ENCODE peak calls at places on chromosome 21, in six cellular contexts. One of them, this sample, is unnamed.

GRCh38 chr21:44485796-44486195 is 30.5 kb downstream of the LRRC3 start:
- DNase-seq in Kasumi-1: no peak
- DNase-seq in stimulated activated CD4-positive, alpha-beta T cell treated with anti-CD3 and anti-CD28 coated beads, Interleukin-2, amount 100 ng/mL, for 24 hours: no peak
- DNase-seq in endothelial cell of umbilical vein: peak
- DNase-seq in T1000: no peak
- DNase-seq in stimulated activated CD8-positive, alpha-beta memory T cell treated with anti-CD3 and anti-CD28 coated beads, Interleukin-7, amount 100 ng/mL, for 1 hour: no peak
- DNase-seq in this sample: no peak

GRCh38 chr21:38178653-38179503 is 77.9 kb upstream of the KCNJ15 start:
- DNase-seq in T1000: no peak
- DNase-seq in stimulated activated CD4-positive, alpha-beta T cell treated with anti-CD3 and anti-CD28 coated beads, Interleukin-2, amount 100 ng/mL, for 24 hours: no peak
- DNase-seq in Kasumi-1: no peak
- DNase-seq in endothelial cell of umbilical vein: no peak
- DNase-seq in stimulated activated CD8-positive, alpha-beta memory T cell treated with anti-CD3 and anti-CD28 coated beads, Interleukin-7, amount 100 ng/mL, for 1 hour: no peak
- DNase-seq in this sample: no peak

GRCh38 chr21:32819702-32820101 is 48.1 kb upstream of the PAXBP1 start:
- DNase-seq in T1000: no peak
- DNase-seq in stimulated activated CD8-positive, alpha-beta memory T cell treated with anti-CD3 and anti-CD28 coated beads, Interleukin-7, amount 100 ng/mL, for 1 hour: no peak
- DNase-seq in stimulated activated CD4-positive, alpha-beta T cell treated with anti-CD3 and anti-CD28 coated beads, Interleukin-2, amount 100 ng/mL, for 24 hours: no peak
- DNase-seq in endothelial cell of umbilical vein: no peak
- DNase-seq in Kasumi-1: no peak
- DNase-seq in this sample: no peak

GRCh38 chr21:14768042-14768441 is 221.9 kb upstream of the SAMSN1 start:
- DNase-seq in endothelial cell of umbilical vein: no peak
- DNase-seq in Kasumi-1: no peak
- DNase-seq in stimulated activated CD8-positive, alpha-beta memory T cell treated with anti-CD3 and anti-CD28 coated beads, Interleukin-7, amount 100 ng/mL, for 1 hour: no peak
- DNase-seq in stimulated activated CD4-positive, alpha-beta T cell treated with anti-CD3 and anti-CD28 coated beads, Interleukin-2, amount 100 ng/mL, for 24 hours: no peak
- DNase-seq in T1000: no peak
- DNase-seq in this sample: no peak

GRCh38 chr21:41489329-41489728 is 18.6 kb downstream of the TMPRSS2 start:
- DNase-seq in T1000: no peak
- DNase-seq in endothelial cell of umbilical vein: no peak
- DNase-seq in stimulated activated CD8-positive, alpha-beta memory T cell treated with anti-CD3 and anti-CD28 coated beads, Interleukin-7, amount 100 ng/mL, for 1 hour: no peak
- DNase-seq in Kasumi-1: no peak
- DNase-seq in stimulated activated CD4-positive, alpha-beta T cell treated with anti-CD3 and anti-CD28 coated beads, Interleukin-2, amount 100 ng/mL, for 24 hours: no peak
- DNase-seq in this sample: no peak

GRCh38 chr21:31988492-31989285 is 115.9 kb downstream of the HUNK start:
- DNase-seq in T1000: no peak
- DNase-seq in Kasumi-1: no peak
- DNase-seq in stimulated activated CD4-positive, alpha-beta T cell treated with anti-CD3 and anti-CD28 coated beads, Interleukin-2, amount 100 ng/mL, for 24 hours: no peak
- DNase-seq in stimulated activated CD8-positive, alpha-beta memory T cell treated with anti-CD3 and anti-CD28 coated beads, Interleukin-7, amount 100 ng/mL, for 1 hour: no peak
- DNase-seq in endothelial cell of umbilical vein: no peak
- DNase-seq in this sample: no peak

GRCh38 chr21:43772368-43772870 is 3.7 kb downstream of the CSTB start:
- DNase-seq in stimulated activated CD8-positive, alpha-beta memory T cell treated with anti-CD3 and anti-CD28 coated beads, Interleukin-7, amount 100 ng/mL, for 1 hour: no peak
- DNase-seq in endothelial cell of umbilical vein: no peak
- DNase-seq in T1000: no peak
- DNase-seq in Kasumi-1: no peak
- DNase-seq in stimulated activated CD4-positive, alpha-beta T cell treated with anti-CD3 and anti-CD28 coated beads, Interleukin-2, amount 100 ng/mL, for 24 hours: no peak
- DNase-seq in this sample: no peak

GRCh38 chr21:16842716-16843115 is 670.1 kb upstream of the CXADR start:
- DNase-seq in stimulated activated CD4-positive, alpha-beta T cell treated with anti-CD3 and anti-CD28 coated beads, Interleukin-2, amount 100 ng/mL, for 24 hours: no peak
- DNase-seq in Kasumi-1: no peak
- DNase-seq in stimulated activated CD8-positive, alpha-beta memory T cell treated with anti-CD3 and anti-CD28 coated beads, Interleukin-7, amount 100 ng/mL, for 1 hour: no peak
- DNase-seq in endothelial cell of umbilical vein: no peak
- DNase-seq in T1000: no peak
- DNase-seq in this sample: no peak

GRCh38 chr21:38997756-38998155 is 185.5 kb downstream of the PSMG1 start:
- DNase-seq in T1000: no peak
- DNase-seq in Kasumi-1: no peak
- DNase-seq in endothelial cell of umbilical vein: no peak
- DNase-seq in stimulated activated CD4-positive, alpha-beta T cell treated with anti-CD3 and anti-CD28 coated beads, Interleukin-2, amount 100 ng/mL, for 24 hours: no peak
- DNase-seq in stimulated activated CD8-positive, alpha-beta memory T cell treated with anti-CD3 and anti-CD28 coated beads, Interleukin-7, amount 100 ng/mL, for 1 hour: no peak
- DNase-seq in this sample: no peak

GRCh38 chr21:43280949-43281633 is 112.3 kb downstream of the CRYAA start:
- DNase-seq in endothelial cell of umbilical vein: no peak
- DNase-seq in stimulated activated CD8-positive, alpha-beta memory T cell treated with anti-CD3 and anti-CD28 coated beads, Interleukin-7, amount 100 ng/mL, for 1 hour: no peak
- DNase-seq in stimulated activated CD4-positive, alpha-beta T cell treated with anti-CD3 and anti-CD28 coated beads, Interleukin-2, amount 100 ng/mL, for 24 hours: no peak
- DNase-seq in Kasumi-1: no peak
- DNase-seq in T1000: no peak
- DNase-seq in this sample: no peak

GRCh38 chr21:28688381-28688780 is 304.3 kb downstream of the LTN1 start:
- DNase-seq in Kasumi-1: no peak
- DNase-seq in endothelial cell of umbilical vein: no peak
- DNase-seq in T1000: no peak
- DNase-seq in stimulated activated CD4-positive, alpha-beta T cell treated with anti-CD3 and anti-CD28 coated beads, Interleukin-2, amount 100 ng/mL, for 24 hours: no peak
- DNase-seq in stimulated activated CD8-positive, alpha-beta memory T cell treated with anti-CD3 and anti-CD28 coated beads, Interleukin-7, amount 100 ng/mL, for 1 hour: no peak
- DNase-seq in this sample: no peak

GRCh38 chr21:35198004-35198403 is 148.9 kb upstream of the RUNX1 start:
- DNase-seq in T1000: peak
- DNase-seq in endothelial cell of umbilical vein: peak
- DNase-seq in Kasumi-1: no peak
- DNase-seq in stimulated activated CD8-positive, alpha-beta memory T cell treated with anti-CD3 and anti-CD28 coated beads, Interleukin-7, amount 100 ng/mL, for 1 hour: no peak
- DNase-seq in stimulated activated CD4-positive, alpha-beta T cell treated with anti-CD3 and anti-CD28 coated beads, Interleukin-2, amount 100 ng/mL, for 24 hours: no peak
- DNase-seq in this sample: no peak

GRCh38 chr21:23968008-23968407 is 1639.3 kb downstream of the MRPL39 start:
- DNase-seq in stimulated activated CD8-positive, alpha-beta memory T cell treated with anti-CD3 and anti-CD28 coated beads, Interleukin-7, amount 100 ng/mL, for 1 hour: no peak
- DNase-seq in endothelial cell of umbilical vein: no peak
- DNase-seq in Kasumi-1: no peak
- DNase-seq in T1000: no peak
- DNase-seq in stimulated activated CD4-positive, alpha-beta T cell treated with anti-CD3 and anti-CD28 coated beads, Interleukin-2, amount 100 ng/mL, for 24 hours: no peak
- DNase-seq in this sample: no peak

GRCh38 chr21:25283720-25284119 is 323.6 kb downstream of the MRPL39 start:
- DNase-seq in Kasumi-1: peak
- DNase-seq in endothelial cell of umbilical vein: peak
- DNase-seq in T1000: no peak
- DNase-seq in stimulated activated CD8-positive, alpha-beta memory T cell treated with anti-CD3 and anti-CD28 coated beads, Interleukin-7, amount 100 ng/mL, for 1 hour: no peak
- DNase-seq in stimulated activated CD4-positive, alpha-beta T cell treated with anti-CD3 and anti-CD28 coated beads, Interleukin-2, amount 100 ng/mL, for 24 hours: no peak
- DNase-seq in this sample: no peak

GRCh38 chr21:42097860-42098259 is 26.7 kb downstream of the UMODL1 start:
- DNase-seq in stimulated activated CD4-positive, alpha-beta T cell treated with anti-CD3 and anti-CD28 coated beads, Interleukin-2, amount 100 ng/mL, for 24 hours: no peak
- DNase-seq in Kasumi-1: peak
- DNase-seq in stimulated activated CD8-positive, alpha-beta memory T cell treated with anti-CD3 and anti-CD28 coated beads, Interleukin-7, amount 100 ng/mL, for 1 hour: no peak
- DNase-seq in endothelial cell of umbilical vein: peak
- DNase-seq in T1000: peak
- DNase-seq in this sample: no peak

GRCh38 chr21:35401476-35401875 is 352.4 kb upstream of the RUNX1 start:
- DNase-seq in stimulated activated CD4-positive, alpha-beta T cell treated with anti-CD3 and anti-CD28 coated beads, Interleukin-2, amount 100 ng/mL, for 24 hours: no peak
- DNase-seq in stimulated activated CD8-positive, alpha-beta memory T cell treated with anti-CD3 and anti-CD28 coated beads, Interleukin-7, amount 100 ng/mL, for 1 hour: no peak
- DNase-seq in Kasumi-1: no peak
- DNase-seq in endothelial cell of umbilical vein: no peak
- DNase-seq in T1000: no peak
- DNase-seq in this sample: no peak

GRCh38 chr21:44551290-44552015 is at the start of gene KRTAP10-2:
- DNase-seq in stimulated activated CD8-positive, alpha-beta memory T cell treated with anti-CD3 and anti-CD28 coated beads, Interleukin-7, amount 100 ng/mL, for 1 hour: no peak
- DNase-seq in T1000: no peak
- DNase-seq in Kasumi-1: no peak
- DNase-seq in endothelial cell of umbilical vein: no peak
- DNase-seq in stimulated activated CD4-positive, alpha-beta T cell treated with anti-CD3 and anti-CD28 coated beads, Interleukin-2, amount 100 ng/mL, for 24 hours: no peak
- DNase-seq in this sample: no peak

GRCh38 chr21:45372732-45373355 is 32.1 kb upstream of the COL18A1 start:
- DNase-seq in endothelial cell of umbilical vein: no peak
- DNase-seq in stimulated activated CD8-positive, alpha-beta memory T cell treated with anti-CD3 and anti-CD28 coated beads, Interleukin-7, amount 100 ng/mL, for 1 hour: no peak
- DNase-seq in Kasumi-1: no peak
- DNase-seq in stimulated activated CD4-positive, alpha-beta T cell treated with anti-CD3 and anti-CD28 coated beads, Interleukin-2, amount 100 ng/mL, for 24 hours: no peak
- DNase-seq in T1000: no peak
- DNase-seq in this sample: no peak

GRCh38 chr21:45074818-45075605 is 632 bp downstream of the ADARB1 start:
- DNase-seq in endothelial cell of umbilical vein: peak
- DNase-seq in T1000: no peak
- DNase-seq in Kasumi-1: no peak
- DNase-seq in stimulated activated CD4-positive, alpha-beta T cell treated with anti-CD3 and anti-CD28 coated beads, Interleukin-2, amount 100 ng/mL, for 24 hours: peak
- DNase-seq in stimulated activated CD8-positive, alpha-beta memory T cell treated with anti-CD3 and anti-CD28 coated beads, Interleukin-7, amount 100 ng/mL, for 1 hour: no peak
- DNase-seq in this sample: no peak